ENCODE peak calls at places on chromosomes 2 and 18, in eight cellular contexts. Z, M, H, C, V, L, X and S are unnamed samples.

GRCh38 chr2:239817011-239817490 is 208.1 kb downstream of the NDUFA10 start:
- DNase-seq in C (no peak), H (no peak), V (no peak), X (no peak), L (no peak), M (no peak), Z (no peak), S (no peak)

GRCh38 chr2:234320098-234320497 is 176.8 kb downstream of the ARL4C start:
- DNase-seq in L (no peak), X (no peak), H (no peak), M (no peak), V (no peak), C (no peak), Z (no peak), S (no peak)

GRCh38 chr2:215796160-215796559 is 217.2 kb downstream of the MREG start:
- DNase-seq in X (no peak), M (no peak), L (peak), Z (no peak), V (no peak), H (no peak), C (peak), S (peak)

GRCh38 chr18:69469444-69469919 is 68.8 kb downstream of the DOK6 start:
- DNase-seq in M (no peak), L (no peak), X (peak), V (no peak), C (peak), H (no peak), Z (peak), S (no peak)

GRCh38 chr18:3585656-3586509 is 135.9 kb downstream of the TGIF1 start:
- DNase-seq in M (peak), C (peak), H (no peak), V (peak), Z (peak), L (peak), X (peak), S (no peak)

GRCh38 chr2:197873293-197873701 is 68.9 kb downstream of the PLCL1 start:
- DNase-seq in X (peak), Z (peak), L (peak), V (no peak), M (no peak), H (peak), C (peak), S (peak)

GRCh38 chr2:81437474-81438000 is 1133.0 kb upstream of the LRRTM1 start:
- DNase-seq in H (no peak), M (no peak), V (no peak), C (no peak), X (no peak), Z (no peak), L (no peak), S (no peak)

GRCh38 chr2:98932164-98932563 is 3.9 kb downstream of the CRACDL start:
- DNase-seq in H (no peak), X (no peak), M (no peak), C (no peak), V (peak), L (no peak), Z (no peak), S (no peak)

GRCh38 chr18:58087928-58088722 is 44.1 kb downstream of the NEDD4L start:
- DNase-seq in H (no peak), V (no peak), C (peak), M (no peak), L (no peak), Z (peak), X (no peak), S (no peak)

GRCh38 chr2:88187038-88187676 is 17.0 kb downstream of the THNSL2 start:
- DNase-seq in X (peak), Z (peak), L (peak), M (peak), H (no peak), V (peak), C (peak), S (no peak)

GRCh38 chr2:85539361-85540130 is 578 bp downstream of the MAT2A start:
- DNase-seq in M (peak), C (peak), X (peak), H (no peak), L (peak), V (peak), Z (peak), S (no peak)

GRCh38 chr2:66443977-66444855 is 9.3 kb downstream of the MEIS1 start:
- DNase-seq in X (no peak), V (no peak), H (no peak), M (no peak), Z (no peak), C (no peak), L (peak), S (no peak)

GRCh38 chr2:104746790-104747320 is 107.1 kb upstream of the POU3F3 start:
- DNase-seq in C (no peak), X (no peak), L (no peak), Z (no peak), M (no peak), H (no peak), V (no peak), S (no peak)

GRCh38 chr2:32976409-32977063 is 29.8 kb downstream of the LTBP1 start:
- DNase-seq in Z (no peak), L (no peak), X (no peak), C (peak), V (no peak), M (no peak), H (no peak), S (no peak)

GRCh38 chr2:30293303-30293912 is 62.1 kb downstream of the LBH start:
- DNase-seq in M (no peak), X (no peak), V (no peak), L (no peak), Z (peak), H (peak), C (peak), S (peak)

GRCh38 chr18:59899298-59900221 is at the start of gene PMAIP1:
- DNase-seq in Z (peak), C (peak), V (peak), L (no peak), X (peak), H (peak), M (peak), S (no peak)

GRCh38 chr2:20225294-20226151 is 593 bp upstream of the SDC1 start:
- DNase-seq in L (peak), Z (peak), H (no peak), M (peak), C (peak), X (peak), V (peak), S (no peak)

GRCh38 chr2:42510930-42511271 is 17.1 kb upstream of the KCNG3 start:
- DNase-seq in L (no peak), X (no peak), M (no peak), C (no peak), Z (no peak), V (no peak), H (no peak), S (no peak)

GRCh38 chr2:9971105-9971818 is 19.8 kb downstream of the GRHL1 start:
- DNase-seq in V (no peak), Z (no peak), L (no peak), C (peak), M (no peak), X (no peak), H (no peak), S (no peak)

GRCh38 chr18:3590096-3590655 is 140.2 kb downstream of the TGIF1 start:
- DNase-seq in M (no peak), X (no peak), V (no peak), H (no peak), L (no peak), C (no peak), Z (no peak), S (no peak)

GRCh38 chr2:237304763-237305514 is 109.0 kb downstream of the COL6A3 start:
- DNase-seq in V (no peak), Z (no peak), L (no peak), M (no peak), H (no peak), X (no peak), C (peak), S (no peak)

GRCh38 chr18:59681521-59682004 is 15.7 kb downstream of the CCBE1 start:
- DNase-seq in V (no peak), M (no peak), X (peak), H (no peak), L (no peak), C (no peak), Z (no peak), S (no peak)

GRCh38 chr2:40448476-40449079 is 3.3 kb downstream of the SLC8A1 start:
- DNase-seq in Z (peak), L (peak), H (no peak), C (peak), X (peak), M (no peak), V (peak), S (no peak)

GRCh38 chr2:240249423-240250149 is 109.1 kb upstream of the OTOS start:
- DNase-seq in H (no peak), X (no peak), L (no peak), C (no peak), Z (no peak), V (no peak), M (no peak), S (no peak)